ENCODE peak calls at places on chromosome 7, in eight cellular contexts. P is right atrium auricular region; R is stimulated activated CD8-positive, alpha-beta memory T cell treated with anti-CD3 and anti-CD28 coated beads, Interleukin-7, amount 100 ng/mL, for 4 hours; U is NCI-H748 treated with DMSO at 0.1 percent for 48 hours; D is H4; N is ELR; X is NCI-H2081; A is ureter. J is an unnamed sample.

GRCh38 chr7:104252409-104253134 is 44.8 kb upstream of the ORC5 start:
- DNase-seq in P (no peak), R (no peak), U (no peak), D (no peak), N (peak; percentile 24), X (no peak), A (no peak), J (no peak)

GRCh38 chr7:29557954-29558353 is 5.7 kb upstream of the PRR15 start:
- DNase-seq in P (no peak), R (no peak), U (no peak), D (no peak), N (peak; percentile 31), X (no peak), A (no peak), J (peak; percentile 64)

GRCh38 chr7:86932038-86932512 is 127.4 kb downstream of the ELAPOR2 start:
- DNase-seq in P (no peak), R (no peak), U (no peak), D (peak; percentile 49), N (peak; percentile 25), X (no peak), A (no peak), J (no peak)

GRCh38 chr7:87933605-87933952 is 472 bp upstream of the ADAM22 start:
- DNase-seq in P (no peak), R (no peak), U (no peak), D (no peak), N (no peak), X (no peak), A (no peak), J (no peak)

GRCh38 chr7:158741294-158741666 is 36.7 kb upstream of the NCAPG2 start:
- DNase-seq in P (no peak), R (no peak), U (no peak), D (no peak), N (no peak), X (no peak), A (no peak), J (no peak)

GRCh38 chr7:92614586-92615237 is 24.5 kb upstream of the FAM133B start:
- DNase-seq in P (no peak), R (no peak), U (no peak), D (no peak), N (no peak), X (no peak), A (no peak), J (peak; percentile 72)

GRCh38 chr7:46071601-46072000 is 150.5 kb upstream of the IGFBP3 start:
- DNase-seq in P (no peak), R (no peak), U (no peak), D (no peak), N (peak; percentile 40), X (no peak), A (no peak), J (no peak)

GRCh38 chr7:78499283-78499682 is 700.7 kb downstream of the PHTF2 start:
- DNase-seq in P (no peak), R (no peak), U (no peak), D (no peak), N (no peak), X (no peak), A (no peak), J (no peak)

GRCh38 chr7:105649727-105650381 is 68.6 kb upstream of the EFCAB10 start:
- DNase-seq in P (no peak), R (no peak), U (no peak), D (no peak), N (peak; percentile 16), X (no peak), A (no peak), J (no peak)

GRCh38 chr7:153224890-153225289 is 465.3 kb downstream of the ACTR3B start:
- DNase-seq in P (no peak), R (no peak), U (no peak), D (no peak), N (no peak), X (no peak), A (no peak), J (no peak)

GRCh38 chr7:889025-889390 is 12.7 kb downstream of the GET4 start:
- DNase-seq in P (no peak), R (no peak), U (no peak), D (no peak), N (no peak), X (no peak), A (no peak), J (no peak)

GRCh38 chr7:106346678-106347217 is 62.0 kb upstream of the NAMPT start:
- DNase-seq in P (no peak), R (peak; percentile 44), U (no peak), D (peak; percentile 88), N (peak; percentile 98), X (no peak), A (no peak), J (no peak)

GRCh38 chr7:38950309-38950708 is 27.4 kb upstream of the POU6F2 start:
- DNase-seq in P (no peak), R (no peak), U (no peak), D (peak; percentile 65), N (peak; percentile 23), X (no peak), A (no peak), J (no peak)

GRCh38 chr7:116955801-116956514 is 2.7 kb downstream of the ST7 start:
- DNase-seq in P (no peak), R (no peak), U (no peak), D (no peak), N (no peak), X (no peak), A (no peak), J (no peak)

GRCh38 chr7:85289279-85289678 is 102.4 kb upstream of the SEMA3D start:
- DNase-seq in P (no peak), R (no peak), U (no peak), D (no peak), N (no peak), X (no peak), A (no peak), J (no peak)

GRCh38 chr7:101186839-101187448 is 6.9 kb upstream of the NAT16 start:
- DNase-seq in P (no peak), R (no peak), U (no peak), D (no peak), N (no peak), X (no peak), A (no peak), J (no peak)

GRCh38 chr7:36764929-36765328 is 40.6 kb upstream of the AOAH start:
- DNase-seq in P (no peak), R (no peak), U (no peak), D (no peak), N (no peak), X (no peak), A (no peak), J (no peak)

GRCh38 chr7:136685506-136685905 is 182.9 kb upstream of the CHRM2 start:
- DNase-seq in P (no peak), R (no peak), U (no peak), D (no peak), N (no peak), X (no peak), A (no peak), J (no peak)

GRCh38 chr7:2102375-2102723 is 130.4 kb downstream of the MAD1L1 start:
- DNase-seq in P (no peak), R (no peak), U (no peak), D (no peak), N (no peak), X (no peak), A (no peak), J (no peak)

GRCh38 chr7:44311561-44312495 is 13.6 kb downstream of the CAMK2B start:
- DNase-seq in P (no peak), R (no peak), U (no peak), D (peak; percentile 11), N (no peak), X (no peak), A (peak; percentile 32), J (no peak)

GRCh38 chr7:77460057-77460486 is 43.9 kb upstream of the GSAP start:
- DNase-seq in P (no peak), R (no peak), U (no peak), D (no peak), N (no peak), X (no peak), A (no peak), J (no peak)

J was measured in head of caudate nucleus.